ENCODE peak calls at places on chromosomes 13 and 19, in four cellular contexts. R, W, A and U are unnamed samples.

GRCh38 chr13:73677041-73677589 is 457.1 kb downstream of the KLF12 start:
- DNase-seq in A (no peak), R (no peak), W (no peak), U (no peak)

GRCh38 chr19:15419413-15420025 is 731 bp upstream of the AKAP8L start:
- DNase-seq in W (no peak), A (no peak), R (no peak), U (no peak)

GRCh38 chr13:46332772-46333171 is 54.3 kb downstream of the RUBCNL start:
- DNase-seq in R (no peak), W (no peak), A (no peak), U (no peak)

GRCh38 chr19:40416918-40417713 is 3.9 kb upstream of the PRX start:
- DNase-seq in A (peak; percentile 56), W (no peak), R (no peak), U (no peak)

GRCh38 chr19:3687393-3687773 is 12.9 kb downstream of the PIP5K1C start:
- DNase-seq in W (no peak), A (no peak), R (no peak), U (no peak)

GRCh38 chr19:57559008-57559403 is 657 bp downstream of the ZNF550 start:
- DNase-seq in A (no peak), W (peak; percentile 5), R (no peak), U (no peak)

GRCh38 chr13:77893066-77893465 is 25.6 kb downstream of the EDNRB start:
- DNase-seq in A (no peak), W (no peak), R (no peak), U (no peak)

GRCh38 chr13:40495620-40496001 is 170.8 kb downstream of the FOXO1 start:
- DNase-seq in R (no peak), A (no peak), W (no peak), U (no peak)

GRCh38 chr13:95360052-95360451 is 58.8 kb upstream of the ABCC4 start:
- DNase-seq in A (no peak), W (no peak), R (no peak), U (no peak)

GRCh38 chr13:41411536-41411935 is 45.8 kb upstream of the RGCC start:
- DNase-seq in R (peak; percentile 24), A (no peak), W (no peak), U (peak; percentile 27)

GRCh38 chr19:33403221-33403972 is 29.9 kb downstream of the CEBPG start:
- DNase-seq in W (no peak), A (peak; percentile 10), R (no peak), U (peak; percentile 18)

GRCh38 chr19:13234518-13234917 is 84.3 kb downstream of the IER2 start:
- DNase-seq in R (no peak), W (no peak), A (no peak), U (peak; percentile 26)

GRCh38 chr13:110507678-110508381 is 53.7 kb downstream of the RAB20 start:
- DNase-seq in R (no peak), W (no peak), A (peak; percentile 84), U (peak; percentile 72)

GRCh38 chr19:5038631-5039271 is 69.8 kb downstream of the KDM4B start:
- DNase-seq in R (no peak), A (no peak), W (no peak), U (no peak)

GRCh38 chr13:30798776-30799625 is 63.7 kb downstream of the ALOX5AP start:
- DNase-seq in A (no peak), W (no peak), R (no peak), U (no peak)

GRCh38 chr19:5286465-5287029 is 54.1 kb downstream of the PTPRS start:
- DNase-seq in W (no peak), A (no peak), R (no peak), U (no peak)

GRCh38 chr19:15354557-15355296 is 22.4 kb upstream of the BRD4 start:
- DNase-seq in W (no peak), R (no peak), A (no peak), U (no peak)

DNA sequence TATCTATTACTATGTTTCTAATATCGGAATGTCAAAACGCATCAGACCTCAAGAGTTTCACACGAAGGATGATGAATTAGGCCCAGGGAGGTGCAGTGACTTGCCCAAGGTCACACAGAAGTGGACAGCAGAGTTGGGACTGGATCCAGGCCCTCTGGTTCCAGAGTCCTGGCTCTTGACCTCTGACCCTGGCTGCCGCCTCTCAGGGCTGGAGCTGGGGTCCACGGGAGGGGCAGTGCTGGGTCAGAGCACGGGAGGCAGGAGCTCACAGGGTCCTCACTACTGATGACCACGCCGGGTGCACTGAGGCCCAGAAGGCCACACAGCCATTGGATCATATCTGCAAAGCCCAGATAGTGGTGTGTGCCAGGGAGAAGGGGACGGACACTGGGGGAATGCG is 9.2 kb upstream of the ASPDH start:
- DNase-seq in A (no peak), W (no peak), R (no peak), U (no peak)
- H3K27me3 ChIP-seq in A (no peaks in the 10 kb centered on the region), W (no peaks in the 10 kb centered on the region), R (no peaks in the 10 kb centered on the region), U (no peaks in the 10 kb centered on the region)

GRCh38 chr19:54608792-54609191 is 15.4 kb downstream of the LILRA1 start:
- DNase-seq in A (no peak), W (no peak), R (no peak), U (no peak)

GRCh38 chr19:54609356-54609791 is 15.9 kb downstream of the LILRA1 start:
- DNase-seq in A (no peak), R (no peak), W (no peak), U (no peak)

GRCh38 chr19:54616057-54616456 is 14.2 kb upstream of the LILRB1 start:
- DNase-seq in R (no peak), A (no peak), W (no peak), U (no peak)

GRCh38 chr19:54608205-54608604 is 14.8 kb downstream of the LILRA1 start:
- DNase-seq in W (no peak), A (no peak), R (no peak), U (no peak)

GRCh38 chr19:54612428-54612827 is 17.9 kb upstream of the LILRB1 start:
- DNase-seq in W (no peak), R (no peak), A (no peak), U (no peak)
- H3K27me3 ChIP-seq in W (no peaks in the 10 kb centered on the region), R (no peaks in the 10 kb centered on the region), A (no peaks in the 10 kb centered on the region), U (no peaks in the 10 kb centered on the region)

GRCh38 chr13:57682128-57682716 is 50.7 kb downstream of the PCDH17 start:
- DNase-seq in A (no peak), R (no peak), W (no peak), U (no peak)
- H3K27me3 ChIP-seq in A (no peaks in the 10 kb centered on the region), R (no peaks in the 10 kb centered on the region), W (no peaks in the 10 kb centered on the region), U (no peaks in the 10 kb centered on the region)

DNA sequence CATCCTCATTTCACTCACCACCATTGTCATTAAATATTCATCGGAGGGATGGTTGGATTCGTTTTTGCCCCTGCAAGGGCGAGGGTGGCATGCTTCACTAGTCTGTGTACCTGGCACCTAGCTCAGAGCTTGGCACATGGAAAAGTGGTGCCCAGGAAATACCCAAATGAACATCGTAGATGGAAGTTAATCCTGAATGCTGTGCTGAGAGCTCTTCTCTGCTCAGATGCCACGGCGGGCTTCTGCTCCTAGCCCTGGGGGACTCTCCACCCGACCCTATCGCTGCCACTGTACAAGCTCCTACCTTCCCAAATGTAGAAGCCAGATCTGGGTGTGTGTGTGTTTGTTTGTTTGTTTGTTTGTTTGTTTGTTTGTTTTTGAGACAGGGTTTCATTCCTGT is 113.0 kb upstream of the ZNF507 start:
- DNase-seq in R (no peak), A (no peak), W (no peak), U (no peak)
- H3K27me3 ChIP-seq in R (no peaks in the 10 kb centered on the region), A (no peaks in the 10 kb centered on the region), W (no peaks in the 10 kb centered on the region), U (no peaks in the 10 kb centered on the region)

DNA sequence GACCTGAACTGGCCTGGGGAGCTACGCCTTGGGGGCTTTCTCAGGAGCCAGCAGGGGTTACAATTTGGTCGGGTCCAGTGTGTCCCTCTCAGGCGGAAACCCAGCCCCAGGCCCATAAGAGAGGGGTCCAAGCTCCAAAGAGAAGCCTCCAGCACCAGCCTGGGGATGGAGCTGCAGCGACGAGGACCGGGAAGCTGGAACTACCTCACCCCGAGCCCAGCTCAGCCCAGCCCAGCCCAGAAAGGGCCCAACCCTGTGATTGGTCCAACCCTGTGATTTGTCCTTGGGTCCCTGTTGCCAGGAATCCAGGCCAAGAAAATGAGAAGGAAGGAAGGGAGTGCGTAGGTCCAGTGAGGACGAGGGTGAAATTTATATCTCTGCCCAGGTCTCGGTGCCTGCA is 24.1 kb downstream of the CLEC4M start:
- DNase-seq in R (no peak), W (peak; percentile 76), A (peak; percentile 31), U (no peak)
- H3K27me3 ChIP-seq in R (peaks cover 16% of the 10 kb centered on the region), W (peaks cover 4% of the 10 kb centered on the region), A (peaks cover 30% of the 10 kb centered on the region), U (no peaks in the 10 kb centered on the region)

GRCh38 chr13:109058071-109058470 is 428.7 kb downstream of the MYO16 start:
- DNase-seq in R (no peak), W (no peak), A (no peak), U (no peak)
- H3K27me3 ChIP-seq in R (no peaks in the 10 kb centered on the region), W (no peaks in the 10 kb centered on the region), A (no peaks in the 10 kb centered on the region), U (no peaks in the 10 kb centered on the region)

GRCh38 chr19:10517361-10517759 is at the start of gene S1PR5:
- DNase-seq in A (no peak), W (peak; percentile 25), R (no peak), U (no peak)

GRCh38 chr19:10518444-10519361 is 1.5 kb upstream of the S1PR5 start:
- DNase-seq in A (no peak), R (no peak), W (no peak), U (no peak)

GRCh38 chr19:10520652-10521318 is 3.5 kb upstream of the S1PR5 start:
- DNase-seq in W (no peak), R (no peak), A (no peak), U (no peak)

GRCh38 chr19:10517760-10518443 is 655 bp upstream of the S1PR5 start:
- DNase-seq in W (no peak), A (no peak), R (no peak), U (no peak)

GRCh38 chr19:10519421-10519820 is 2.2 kb upstream of the S1PR5 start:
- DNase-seq in W (no peak), R (no peak), A (no peak), U (no peak)
- H3K27me3 ChIP-seq in W (peaks cover 4% of the 10 kb centered on the region), R (no peaks in the 10 kb centered on the region), A (peaks cover 51% of the 10 kb centered on the region), U (peaks cover 33% of the 10 kb centered on the region)

DNA sequence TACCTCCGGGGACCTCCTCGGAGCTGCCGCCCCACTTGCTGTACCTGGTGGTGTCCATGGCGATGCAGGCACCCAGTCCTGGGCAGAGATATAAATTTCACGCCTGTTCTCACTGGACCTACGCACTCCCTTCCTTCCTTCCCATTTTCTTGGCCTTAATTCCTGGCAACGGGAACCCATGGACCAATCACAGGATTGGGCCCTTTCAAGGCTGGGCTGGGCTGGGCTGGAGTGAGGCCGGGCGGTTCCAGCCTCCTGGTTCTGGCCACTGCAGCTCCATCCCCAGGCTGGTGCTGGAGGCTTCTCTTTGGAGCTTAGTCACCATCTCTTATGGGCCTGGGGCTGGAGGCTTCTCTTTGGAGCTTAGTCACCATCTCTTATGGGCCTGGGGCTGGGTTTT is at the start of gene CLEC4G:
- DNase-seq in A (no peak), R (no peak), W (no peak), U (no peak)
- H3K27me3 ChIP-seq in A (peaks cover 34% of the 10 kb centered on the region), R (peaks cover 20% of the 10 kb centered on the region), W (no peaks in the 10 kb centered on the region), U (no peaks in the 10 kb centered on the region)